ENCODE peak calls at places on chromosomes 11 and 22, in five cellular contexts. N is IMR-90, W is HCT116, F is mesendoderm, V is A549. R is an unnamed sample.

GRCh38 chr11:100630898-100631297 is 56.2 kb upstream of the ARHGAP42 start:
- DNase-seq in N (peak), W (no peak), F (no peak), V (no peak), R (no peak)

GRCh38 chr11:32334822-32335221 is 100.5 kb downstream of the WT1 start:
- DNase-seq in V (peak), W (peak), N (no peak), F (peak), R (no peak)

GRCh38 chr11:28460348-28460747 is 352.2 kb downstream of the METTL15 start:
- DNase-seq in N (peak), F (no peak), W (no peak), V (no peak), R (no peak)

GRCh38 chr11:105719073-105719846 is 109.4 kb downstream of the GRIA4 start:
- DNase-seq in F (peak), V (peak), N (peak), W (peak), R (no peak)

GRCh38 chr11:103069367-103069766 is 22.6 kb downstream of the DCUN1D5 start:
- DNase-seq in V (no peak), N (no peak), W (no peak), F (no peak), R (no peak)

GRCh38 chr11:46948378-46949131 is 12.0 kb downstream of the CSTPP1 start:
- DNase-seq in V (peak), W (no peak), N (peak), F (no peak), R (no peak)

GRCh38 chr11:80958966-80959365 is 1518.1 kb upstream of the TENM4 start:
- DNase-seq in W (no peak), N (no peak), V (no peak), F (no peak), R (no peak)

GRCh38 chr22:42613869-42614268 is 814 bp downstream of the POLDIP3 start:
- DNase-seq in W (no peak), N (no peak), V (no peak), F (peak), R (no peak)

GRCh38 chr11:92440701-92441338 is 216.2 kb downstream of the FAT3 start:
- DNase-seq in F (peak), W (no peak), V (no peak), N (no peak), R (no peak)

GRCh38 chr11:46352063-46352841 is 5.0 kb downstream of the DGKZ start:
- DNase-seq in V (peak), W (no peak), N (no peak), F (peak), R (peak)

GRCh38 chr11:119739021-119739703 is 10.2 kb upstream of the NECTIN1 start:
- DNase-seq in F (no peak), W (no peak), N (no peak), V (no peak), R (no peak)

GRCh38 chr11:121070951-121071350 is 30.1 kb upstream of the TECTA start:
- DNase-seq in N (peak), F (no peak), W (no peak), V (no peak), R (no peak)

GRCh38 chr11:109696191-109696897 is 274.4 kb downstream of the C11orf87 start:
- DNase-seq in N (peak), V (no peak), W (peak), F (peak), R (no peak)

GRCh38 chr11:20670932-20671403 is 1.6 kb downstream of the NELL1 start:
- DNase-seq in F (peak), W (no peak), N (no peak), V (no peak), R (no peak)

GRCh38 chr11:69204246-69205124 is 48.8 kb downstream of the SMIM38 start:
- DNase-seq in W (no peak), V (no peak), F (no peak), N (no peak), R (no peak)

GRCh38 chr11:64409707-64410395 is 50.9 kb downstream of the RPS6KA4 start:
- DNase-seq in W (no peak), F (no peak), N (peak), V (no peak), R (no peak)

GRCh38 chr22:48860557-48860956 is 967.1 kb downstream of the BRD1 start:
- DNase-seq in N (no peak), V (no peak), W (no peak), F (no peak), R (no peak)

GRCh38 chr11:19670030-19670761 is 42.4 kb upstream of the NAV2 start:
- DNase-seq in N (peak), F (peak), V (peak), W (peak), R (no peak)

GRCh38 chr22:19909350-19910179 is 32.0 kb upstream of the COMT start:
- DNase-seq in N (peak), W (peak), F (peak), V (peak), R (peak)

GRCh38 chr11:7436657-7437056 is 48.6 kb upstream of the OLFML1 start:
- DNase-seq in W (no peak), N (no peak), V (no peak), F (peak), R (peak)

GRCh38 chr11:57567210-57567511 is 311 bp downstream of the UBE2L6 start:
- DNase-seq in F (no peak), V (no peak), W (no peak), N (peak), R (peak)

GRCh38 chr11:120215634-120216033 is 4.8 kb downstream of the OAF start:
- DNase-seq in W (no peak), V (no peak), N (peak), F (no peak), R (no peak)

GRCh38 chr11:12159351-12160099 is 49.1 kb downstream of the MICAL2 start:
- DNase-seq in N (peak), V (peak), W (no peak), F (no peak), R (no peak)

GRCh38 chr11:134328433-134328832 is 3.4 kb upstream of the GLB1L2 start:
- DNase-seq in V (no peak), W (no peak), N (no peak), F (no peak), R (no peak)

DNA sequence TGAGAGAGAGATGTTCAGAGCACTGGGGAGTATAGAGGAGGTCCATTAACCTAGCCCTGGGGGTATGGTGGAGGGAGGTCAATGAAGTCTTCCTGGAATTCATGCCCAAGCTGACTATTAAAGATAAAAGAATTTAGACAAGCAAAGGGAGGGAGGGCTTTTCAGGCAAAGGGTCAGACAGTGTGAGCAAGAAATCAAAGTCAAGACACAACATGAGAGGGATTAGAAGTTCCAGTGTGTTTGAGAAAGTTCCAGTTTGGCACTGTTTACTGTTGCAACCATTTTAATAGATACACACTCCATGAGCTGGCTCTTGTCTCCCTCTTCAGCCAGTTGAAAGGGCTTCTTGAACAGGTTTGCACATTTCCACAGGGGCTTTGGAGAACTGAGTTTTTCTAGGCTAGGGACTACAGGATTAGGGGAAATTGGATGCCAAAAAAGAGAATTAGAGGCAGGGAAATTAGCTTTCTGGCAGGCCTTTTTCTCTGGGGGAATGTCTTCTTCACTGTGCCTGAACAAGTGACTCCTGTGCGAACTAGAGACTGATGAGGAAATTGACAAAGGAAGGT is 14.7 kb upstream of the NNMT start:
- DNase-seq in F (no peak), N (no peak), W (no peak), V (no peak), R (no peak)
- H3K27ac ChIP-seq in F (no peak), N (no peak), W (no peak), V (peak), R (no peak)

DNA sequence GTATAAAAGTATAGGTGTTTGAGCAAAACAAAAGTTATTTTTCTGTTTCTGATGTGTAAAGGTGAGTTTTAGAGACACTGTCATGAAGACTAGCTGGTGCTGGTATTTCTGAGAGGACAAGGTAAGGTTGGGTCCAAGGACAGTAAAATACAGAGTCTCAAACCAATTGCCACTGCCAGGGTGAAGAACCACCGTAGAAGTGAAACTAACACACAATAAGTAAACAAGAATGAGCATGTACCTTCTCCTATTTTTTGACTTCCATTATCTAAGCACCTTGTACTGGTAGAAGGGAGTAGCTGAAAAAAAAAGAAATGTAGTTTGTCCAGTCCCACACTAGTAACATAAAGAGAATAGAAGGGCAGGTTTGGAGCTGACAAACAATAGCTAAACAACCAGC is 117.3 kb downstream of the TTC28 start:
- DNase-seq in W (no peak), N (no peak), V (no peak), F (no peak), R (no peak)
- H3K4me3 ChIP-seq in W (no peak), N (no peak), V (no peak), F (no peak), R (no peak)

GRCh38 chr11:62612366-62613274 is at the start of the genes EML3 and ROM1:
- DNase-seq in V (peak), W (no peak), F (peak), N (peak), R (peak)
- H3K4me2 ChIP-seq in V (peak), W (peak), F (peak), N (peak), R (peak)

GRCh38 chr11:107565219-107565937 is at the start of gene ALKBH8:
- DNase-seq in N (peak), W (no peak), V (peak), F (peak), R (peak)

GRCh38 chr11:107564877-107565218 is 687 bp downstream of the ALKBH8 start:
- DNase-seq in F (no peak), W (no peak), V (no peak), N (no peak), R (no peak)

GRCh38 chr11:107561688-107562087 is 3.8 kb downstream of the ALKBH8 start:
- DNase-seq in F (no peak), W (no peak), N (peak), V (peak), R (no peak)

GRCh38 chr11:107562647-107563208 is 2.8 kb downstream of the ALKBH8 start:
- DNase-seq in W (peak), V (peak), F (no peak), N (peak), R (no peak)

GRCh38 chr11:107563702-107564101 is 1.8 kb downstream of the ALKBH8 start:
- DNase-seq in F (peak), W (peak), V (peak), N (peak), R (peak)
- H3K27ac ChIP-seq in F (no peak), W (peak), V (peak), N (no peak), R (peak)

DNA sequence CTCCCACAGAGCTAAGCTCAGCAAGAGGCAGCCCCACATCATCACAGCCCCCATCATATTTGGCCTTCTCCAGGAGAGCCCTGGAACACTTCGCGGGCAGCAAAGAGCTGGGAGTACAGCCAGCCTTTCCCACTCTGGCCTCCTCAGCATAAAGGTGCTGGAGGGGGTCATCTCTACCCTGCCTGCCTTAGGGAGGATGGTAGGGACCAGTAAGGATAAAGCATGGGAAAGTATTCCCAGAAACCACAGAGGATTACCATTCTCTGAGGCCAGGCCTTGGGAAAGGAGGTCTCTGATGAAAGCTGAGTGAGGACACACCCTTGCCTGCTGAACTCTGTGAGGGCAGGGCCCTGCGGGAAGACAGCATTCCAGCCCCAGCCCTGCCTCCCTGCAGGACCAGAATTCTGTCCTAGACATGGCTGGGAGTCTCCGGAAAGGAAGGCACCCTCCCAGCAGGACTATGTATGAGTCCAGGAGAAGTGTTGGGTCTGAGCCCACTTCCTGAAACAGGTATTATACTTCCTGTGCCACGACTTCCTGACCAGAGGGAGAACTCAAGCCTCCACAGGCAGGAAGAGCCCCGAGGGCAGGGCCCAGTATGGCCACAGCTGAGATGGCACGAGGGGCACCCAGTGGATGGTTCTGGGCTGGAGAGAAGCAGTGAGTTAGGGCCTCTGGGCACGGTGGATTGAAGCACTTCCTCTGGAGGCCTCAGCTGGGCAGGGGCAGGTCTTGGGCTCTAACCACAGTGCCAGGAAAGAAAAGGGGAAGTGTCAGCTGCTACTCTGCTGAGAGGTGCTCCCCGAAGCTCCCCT is 12.9 kb upstream of the CASTOR1 start:
- DNase-seq in W (no peak), V (no peak), F (no peak), N (peak), R (peak)
- H3K4me3 ChIP-seq in W (no peak), V (no peak), F (no peak), N (no peak), R (peak)

GRCh38 chr11:130706572-130706971 is 209.7 kb downstream of the SNX19 start:
- DNase-seq in W (no peak), V (no peak), N (peak), F (no peak), R (no peak)
- H3K4me2 ChIP-seq in W (no peak), V (no peak), N (no peak), F (no peak), R (no peak)

DNA sequence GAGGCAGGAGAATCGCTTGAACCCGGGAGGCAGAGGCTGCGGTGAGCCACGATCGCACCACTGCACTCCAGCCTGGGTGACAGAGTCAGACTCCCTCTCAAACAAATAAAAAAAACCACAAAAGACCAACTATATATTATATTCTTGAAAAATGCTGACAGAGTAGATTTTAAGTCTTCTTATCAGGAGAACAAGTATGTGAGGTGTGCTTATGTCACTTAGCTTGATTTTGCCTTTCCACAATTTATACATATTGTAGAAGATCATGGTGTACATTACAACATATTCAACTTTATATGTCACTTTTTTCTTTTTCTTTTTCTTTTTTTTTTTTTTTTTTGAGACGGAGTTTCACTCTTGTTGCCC is 24.1 kb upstream of the CARS1 start:
- DNase-seq in N (no peak), W (no peak), V (no peak), F (no peak), R (no peak)
- H3K27ac ChIP-seq in N (no peak), W (no peak), V (no peak), F (no peak), R (no peak)

GRCh38 chr11:16921019-16921418 is 93.2 kb downstream of the PLEKHA7 start:
- DNase-seq in N (no peak), V (no peak), W (no peak), F (no peak), R (no peak)

GRCh38 chr11:16920559-16920958 is 93.7 kb downstream of the PLEKHA7 start:
- DNase-seq in V (no peak), N (no peak), W (no peak), F (no peak), R (no peak)

GRCh38 chr11:16912607-16913006 is 101.6 kb downstream of the PLEKHA7 start:
- DNase-seq in W (no peak), F (no peak), V (no peak), N (no peak), R (no peak)

GRCh38 chr11:16917941-16918340 is 96.3 kb downstream of the PLEKHA7 start:
- DNase-seq in F (no peak), N (no peak), V (no peak), W (no peak), R (no peak)
- H3K4me3 ChIP-seq in F (no peak), N (no peak), V (no peak), W (peak), R (no peak)

DNA sequence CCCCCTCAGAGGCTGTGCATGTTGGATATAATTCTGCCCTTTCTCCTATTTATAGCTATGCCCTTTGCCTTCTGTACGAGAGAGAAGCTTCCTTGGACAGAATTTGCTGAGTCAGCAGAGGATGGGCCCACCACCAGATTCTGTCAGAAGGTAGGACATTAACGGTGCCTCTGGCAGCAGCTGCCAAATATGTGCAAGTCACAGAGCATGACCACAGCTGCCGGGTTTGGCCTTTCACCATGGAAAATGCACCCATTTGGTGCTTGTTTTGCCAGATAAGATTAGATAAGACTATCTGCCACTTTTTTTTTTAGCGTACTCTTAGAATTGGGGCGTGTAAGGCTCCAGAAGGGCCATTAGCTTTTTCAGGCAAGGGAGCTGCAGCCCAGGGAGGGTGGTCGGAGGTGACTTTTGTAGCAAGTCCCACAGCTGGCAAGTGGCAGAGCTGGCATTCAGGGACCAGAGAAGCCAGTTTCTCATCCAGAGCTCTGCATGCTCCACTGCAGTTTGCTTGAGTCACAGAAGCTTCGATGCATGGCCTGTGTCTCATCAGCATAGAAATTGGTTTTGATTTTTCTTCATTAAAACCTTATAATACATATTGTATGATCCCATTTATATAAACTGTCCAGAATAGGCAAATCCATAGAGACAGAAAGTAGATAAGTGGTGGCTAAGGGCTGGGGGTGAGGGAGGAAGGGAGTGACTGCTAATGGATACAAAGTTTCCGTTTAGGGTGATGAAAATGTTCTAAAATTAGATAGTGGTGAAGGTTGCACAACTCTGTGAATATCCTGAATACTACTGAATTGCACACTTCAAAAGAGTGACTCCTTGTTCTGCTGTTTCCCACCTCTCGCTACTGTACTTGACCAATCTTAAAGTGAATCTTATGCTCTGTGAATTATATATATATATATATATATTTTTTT is 15.8 kb downstream of the UPB1 start:
- DNase-seq in W (no peak), F (peak), V (no peak), N (peak), R (peak)
- H3K4me2 ChIP-seq in W (no peak), F (no peak), V (peak), N (no peak), R (peak)

GRCh38 chr11:86621854-86622253 is 50.6 kb downstream of the ME3 start:
- DNase-seq in F (no peak), W (no peak), V (no peak), N (no peak), R (no peak)

GRCh38 chr11:86623041-86623621 is 49.3 kb downstream of the ME3 start:
- DNase-seq in W (no peak), V (no peak), N (no peak), F (no peak), R (no peak)

GRCh38 chr11:86624366-86624765 is 48.0 kb downstream of the ME3 start:
- DNase-seq in W (no peak), V (no peak), F (no peak), N (no peak), R (no peak)

GRCh38 chr11:86623736-86624135 is 48.7 kb downstream of the ME3 start:
- DNase-seq in V (no peak), F (no peak), W (no peak), N (no peak), R (no peak)

GRCh38 chr11:86620796-86621575 is 51.4 kb downstream of the ME3 start:
- DNase-seq in F (no peak), W (no peak), V (no peak), N (peak), R (no peak)
- H3K27ac ChIP-seq in F (no peak), W (no peak), V (no peak), N (peak), R (no peak)

R was measured in OCI-LY7.